ENCODE peak calls at places on chromosome 17, in eight cellular contexts. N, G, S, A, T, D, H and X are unnamed samples.

GRCh38 chr17:56851008-56851407 is 17.1 kb downstream of the DGKE start:
- DNase-seq in T (no peak), D (no peak), N (no peak), G (no peak), H (no peak), S (no peak), A (no peak), X (no peak)

GRCh38 chr17:65749479-65749878 is 188.0 kb upstream of the AXIN2 start:
- DNase-seq in N (no peak), T (peak; percentile 63), D (no peak), S (peak; percentile 66), G (no peak), H (no peak), A (peak; percentile 53), X (no peak)

GRCh38 chr17:4998666-4999428 is 1.1 kb downstream of the KIF1C start:
- DNase-seq in H (peak; percentile 20), D (peak; percentile 67), G (no peak), S (no peak), A (no peak), T (no peak), N (no peak), X (no peak)

GRCh38 chr17:10992097-10992496 is 154.2 kb upstream of the PIRT start:
- DNase-seq in N (no peak), T (no peak), D (no peak), S (no peak), A (no peak), G (no peak), H (no peak), X (no peak)

GRCh38 chr17:72523491-72523890 is 402.7 kb downstream of the SOX9 start:
- DNase-seq in N (no peak), H (no peak), T (no peak), D (no peak), S (no peak), G (no peak), A (no peak), X (no peak)

GRCh38 chr17:35218901-35219300 is 24.0 kb upstream of the SLFN5 start:
- DNase-seq in G (no peak), D (no peak), T (no peak), N (no peak), A (no peak), H (no peak), S (no peak), X (no peak)

GRCh38 chr17:10144456-10144855 is 54.0 kb downstream of the GAS7 start:
- DNase-seq in H (no peak), N (no peak), S (no peak), D (no peak), T (no peak), G (no peak), A (peak; percentile 51), X (no peak)

GRCh38 chr17:63881935-63882601 is at the start of gene GH2:
- DNase-seq in S (peak; percentile 56), N (no peak), T (peak; percentile 23), G (no peak), A (peak; percentile 62), H (no peak), D (no peak), X (no peak)

GRCh38 chr17:10772425-10773380 is 31.2 kb downstream of the TMEM238L start:
- DNase-seq in S (peak; percentile 26), H (no peak), G (no peak), T (no peak), A (peak; percentile 4), D (peak; percentile 51), N (no peak), X (no peak)

GRCh38 chr17:61149862-61150362 is 249.7 kb upstream of the TBX2 start:
- DNase-seq in S (no peak), T (no peak), D (no peak), A (no peak), G (no peak), H (no peak), N (no peak), X (no peak)

GRCh38 chr17:62052765-62053338 is 12.2 kb downstream of the MED13 start:
- DNase-seq in H (no peak), D (no peak), S (no peak), G (no peak), T (no peak), N (no peak), A (no peak), X (no peak)

GRCh38 chr17:72349508-72350472 is 229.0 kb downstream of the SOX9 start:
- DNase-seq in G (no peak), T (no peak), S (no peak), D (peak; percentile 34), H (no peak), N (no peak), A (no peak), X (no peak)

GRCh38 chr17:65401581-65401980 is 159.9 kb downstream of the AXIN2 start:
- DNase-seq in N (no peak), S (no peak), G (no peak), D (no peak), T (no peak), A (no peak), H (no peak), X (no peak)

GRCh38 chr17:36884495-36885160 is 52.6 kb upstream of the LHX1 start:
- DNase-seq in S (no peak), A (no peak), G (no peak), T (no peak), N (no peak), D (no peak), H (no peak), X (no peak)

GRCh38 chr17:63163158-63163520 is 197.1 kb downstream of the TANC2 start:
- DNase-seq in N (no peak), D (no peak), A (no peak), T (no peak), S (no peak), H (no peak), G (no peak), X (no peak)

GRCh38 chr17:74519951-74520553 is 11.2 kb downstream of the CD300LB start:
- DNase-seq in N (no peak), D (no peak), H (peak; percentile 46), S (no peak), T (no peak), G (no peak), A (no peak), X (no peak)

GRCh38 chr17:37490022-37490587 is 414 bp downstream of the DUSP14 start:
- DNase-seq in N (peak; percentile 61), G (peak; percentile 36), S (no peak), D (peak; percentile 87), H (peak; percentile 53), T (peak; percentile 61), A (peak; percentile 63), X (peak; percentile 79)

GRCh38 chr17:1467258-1467657 is 11.2 kb upstream of the CRK start:
- DNase-seq in T (no peak), A (no peak), D (no peak), H (no peak), N (no peak), S (no peak), G (no peak), X (no peak)

GRCh38 chr17:31568140-31568938 is 176.9 kb downstream of the RAB11FIP4 start:
- DNase-seq in N (no peak), G (no peak), H (peak; percentile 72), S (no peak), A (peak; percentile 70), T (no peak), D (no peak), X (peak; percentile 60)

GRCh38 chr17:61383689-61384201 is 15.9 kb upstream of the TBX2 start:
- DNase-seq in A (no peak), H (no peak), G (no peak), D (no peak), T (no peak), S (no peak), N (no peak), X (no peak)

GRCh38 chr17:61532818-61533217 is 58.2 kb downstream of the NACA2 start:
- DNase-seq in D (no peak), H (no peak), G (no peak), N (no peak), S (no peak), A (no peak), T (no peak), X (no peak)

GRCh38 chr17:69434164-69434579 is 19.7 kb downstream of the MAP2K6 start:
- DNase-seq in H (peak; percentile 28), D (no peak), S (no peak), G (no peak), N (peak; percentile 23), T (peak; percentile 57), A (peak; percentile 53), X (no peak)

GRCh38 chr17:50220811-50221210 is 19.4 kb upstream of the COL1A1 start:
- DNase-seq in A (no peak), D (no peak), T (no peak), G (no peak), H (no peak), N (no peak), S (no peak), X (no peak)
- H3K4me3 ChIP-seq in A (no peak overlapping the region), D (no peak overlapping the region), T (no peak overlapping the region), G (no peak overlapping the region), H (no peak overlapping the region), N (no peak overlapping the region), S (no peak overlapping the region), X (no peak overlapping the region)

DNA sequence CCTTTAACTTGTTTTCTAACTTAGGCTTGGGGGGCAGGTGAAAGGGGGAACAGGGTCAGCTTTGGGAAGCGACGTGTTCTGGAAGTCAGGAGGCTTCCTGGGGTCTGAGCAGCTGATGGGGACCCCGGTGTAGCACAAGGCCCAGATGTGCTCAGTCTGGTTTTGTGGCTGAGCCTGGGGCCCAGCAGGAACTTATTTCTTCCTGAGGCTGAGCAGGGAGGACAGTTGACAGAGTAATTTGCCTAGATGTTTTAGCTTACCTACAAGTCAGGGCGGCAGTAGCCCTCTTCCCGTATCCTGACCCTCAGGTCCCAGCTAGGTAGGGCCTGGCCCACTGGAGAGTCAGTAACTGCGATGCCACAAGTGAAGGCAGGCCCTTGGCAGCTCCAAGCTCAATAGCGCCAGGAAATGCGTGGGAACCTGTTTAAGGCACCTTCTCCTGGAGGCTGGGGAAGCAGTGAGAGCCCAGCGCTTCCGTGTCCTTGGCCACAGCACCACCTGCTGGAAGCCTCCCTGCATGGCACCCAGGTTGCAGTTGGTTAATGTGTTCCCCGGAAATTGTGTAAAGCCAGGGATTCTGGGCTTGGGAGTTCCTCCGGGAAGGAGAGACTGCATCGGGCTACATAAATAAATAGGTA is 5.2 kb downstream of the CCR7 start:
- DNase-seq in N (peak; percentile 88), S (peak; percentile 79), H (peak; percentile 92), T (peak; percentile 89), G (peak; percentile 87), D (peak; percentile 95), A (peak; percentile 97), X (peak; percentile 88)
- H3K4me1 ChIP-seq in N (peaks cover 61% of the 10 kb centered on the region), S (peaks cover 10% of the 10 kb centered on the region), H (no peaks in the 10 kb centered on the region), T (peaks cover 25% of the 10 kb centered on the region), G (peaks cover 53% of the 10 kb centered on the region), D (peaks cover 52% of the 10 kb centered on the region), A (peaks cover 23% of the 10 kb centered on the region), X (peaks cover 5% of the 10 kb centered on the region)

GRCh38 chr17:45022655-45023339 is 28.6 kb downstream of the DCAKD start:
- DNase-seq in H (no peak), S (no peak), G (no peak), D (no peak), T (no peak), N (no peak), A (no peak), X (no peak)
- H3K4me3 ChIP-seq in H (no peak overlapping the region), S (no peak overlapping the region), G (no peak overlapping the region), D (no peak overlapping the region), T (no peak overlapping the region), N (no peak overlapping the region), A (no peak overlapping the region), X (no peak overlapping the region)

DNA sequence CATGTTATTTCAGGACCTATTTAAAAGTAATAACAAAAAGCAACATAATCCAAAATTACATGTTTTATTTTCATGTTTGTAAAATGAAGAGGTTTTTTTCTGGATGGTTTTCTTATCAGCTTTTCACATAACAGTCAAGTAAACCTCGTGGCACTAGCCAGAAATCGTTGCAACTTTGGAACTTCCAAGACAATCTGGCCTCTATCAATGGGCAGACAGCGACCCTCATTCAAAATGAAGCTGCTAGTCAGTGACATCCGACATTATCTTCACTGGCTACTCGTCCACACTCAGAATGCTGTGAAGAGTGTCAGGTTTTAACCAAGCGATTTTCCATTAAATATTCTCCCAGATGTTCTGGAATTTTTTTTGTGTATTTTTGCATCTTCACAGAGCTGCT is 22.7 kb downstream of the ZNF652 start:
- DNase-seq in S (no peak), G (no peak), T (no peak), H (no peak), A (no peak), D (no peak), N (no peak), X (no peak)
- H3K4me1 ChIP-seq in S (no peaks in the 10 kb centered on the region), G (peaks cover 47% of the 10 kb centered on the region), T (peaks cover 6% of the 10 kb centered on the region), H (peaks cover 4% of the 10 kb centered on the region), A (peaks cover 12% of the 10 kb centered on the region), D (peaks cover 37% of the 10 kb centered on the region), N (peaks cover 34% of the 10 kb centered on the region), X (no peaks in the 10 kb centered on the region)